ENCODE peak calls at places on chromosomes 5 and 9, in five cellular contexts. Z is right lobe of liver, V is psoas muscle, C is thoracic aorta, J is mesendoderm. E is an unnamed sample. For H3K27me3, the result is how much of the 10 kb centered on the place peaks cover.

GRCh38 chr9:120914410-120914809 is 12.2 kb downstream of the TRAF1 start:
- DNase-seq in C (no peak), Z (no peak), J (no peak), V (no peak), E (no peak)

GRCh38 chr5:7659420-7659819 is 191.5 kb downstream of the CFAP90 start:
- DNase-seq in J (no peak), Z (no peak), C (no peak), V (no peak), E (no peak)

GRCh38 chr5:164204338-164204946 is 699.0 kb downstream of the MAT2B start:
- DNase-seq in Z (no peak), V (no peak), C (no peak), J (no peak), E (no peak)

GRCh38 chr9:106717686-106718085 is 145.3 kb upstream of the ZNF462 start:
- DNase-seq in Z (no peak), V (no peak), C (no peak), J (peak), E (peak)

GRCh38 chr5:91541696-91542095 is 158.6 kb upstream of the ARRDC3 start:
- DNase-seq in J (no peak), Z (no peak), C (no peak), V (no peak), E (no peak)

GRCh38 chr5:79955496-79956172 is 35.4 kb downstream of the MTX3 start:
- DNase-seq in Z (no peak), V (no peak), C (no peak), J (no peak), E (no peak)

GRCh38 chr9:21873540-21874221 is 71.2 kb downstream of the MTAP start:
- DNase-seq in J (peak), Z (no peak), C (no peak), V (no peak), E (no peak)

GRCh38 chr9:124139001-124139400 is 118.7 kb upstream of the NEK6 start:
- DNase-seq in V (peak), Z (no peak), J (no peak), C (no peak), E (no peak)

GRCh38 chr5:73213566-73213998 is 40.6 kb downstream of the TMEM174 start:
- DNase-seq in C (no peak), J (no peak), V (no peak), Z (no peak), E (peak)

GRCh38 chr5:73214921-73215490 is 42.0 kb downstream of the TMEM174 start:
- DNase-seq in C (no peak), V (no peak), Z (no peak), J (no peak), E (no peak)

GRCh38 chr5:73215525-73215890 is 42.5 kb downstream of the TMEM174 start:
- DNase-seq in V (no peak), C (no peak), Z (no peak), J (no peak), E (no peak)

GRCh38 chr5:73218552-73219171 is 45.7 kb downstream of the TMEM174 start:
- DNase-seq in Z (no peak), V (no peak), J (peak), C (no peak), E (peak)

GRCh38 chr5:73215891-73216610 is 43.1 kb downstream of the TMEM174 start:
- DNase-seq in J (peak), C (peak), Z (peak), V (peak), E (peak)
- H3K27me3 ChIP-seq in J (under half), C (under half), Z (under half), V (half or more), E (under half)

GRCh38 chr9:126925876-126926275 is 11.3 kb downstream of the RALGPS1 start:
- DNase-seq in Z (no peak), J (no peak), V (no peak), C (no peak), E (no peak)

GRCh38 chr9:126932871-126933321 is 18.3 kb downstream of the RALGPS1 start:
- DNase-seq in C (no peak), J (peak), V (no peak), Z (no peak), E (peak)

GRCh38 chr9:126927419-126927818 is 12.8 kb downstream of the RALGPS1 start:
- DNase-seq in V (no peak), Z (no peak), J (no peak), C (no peak), E (no peak)
- H3K27me3 ChIP-seq in V (under half), Z (under half), J (under half), C (under half), E (under half)

GRCh38 chr9:134678206-134678605 is 36.6 kb downstream of the COL5A1 start:
- DNase-seq in V (peak), C (no peak), Z (peak), J (no peak), E (no peak)

GRCh38 chr9:134680393-134681060 is 38.9 kb downstream of the COL5A1 start:
- DNase-seq in J (no peak), V (no peak), C (no peak), Z (no peak), E (no peak)

GRCh38 chr9:134681061-134681661 is 39.6 kb downstream of the COL5A1 start:
- DNase-seq in J (peak), V (no peak), C (no peak), Z (no peak), E (peak)

GRCh38 chr9:134678671-134679443 is 37.3 kb downstream of the COL5A1 start:
- DNase-seq in J (no peak), V (no peak), Z (peak), C (no peak), E (peak)

DNA sequence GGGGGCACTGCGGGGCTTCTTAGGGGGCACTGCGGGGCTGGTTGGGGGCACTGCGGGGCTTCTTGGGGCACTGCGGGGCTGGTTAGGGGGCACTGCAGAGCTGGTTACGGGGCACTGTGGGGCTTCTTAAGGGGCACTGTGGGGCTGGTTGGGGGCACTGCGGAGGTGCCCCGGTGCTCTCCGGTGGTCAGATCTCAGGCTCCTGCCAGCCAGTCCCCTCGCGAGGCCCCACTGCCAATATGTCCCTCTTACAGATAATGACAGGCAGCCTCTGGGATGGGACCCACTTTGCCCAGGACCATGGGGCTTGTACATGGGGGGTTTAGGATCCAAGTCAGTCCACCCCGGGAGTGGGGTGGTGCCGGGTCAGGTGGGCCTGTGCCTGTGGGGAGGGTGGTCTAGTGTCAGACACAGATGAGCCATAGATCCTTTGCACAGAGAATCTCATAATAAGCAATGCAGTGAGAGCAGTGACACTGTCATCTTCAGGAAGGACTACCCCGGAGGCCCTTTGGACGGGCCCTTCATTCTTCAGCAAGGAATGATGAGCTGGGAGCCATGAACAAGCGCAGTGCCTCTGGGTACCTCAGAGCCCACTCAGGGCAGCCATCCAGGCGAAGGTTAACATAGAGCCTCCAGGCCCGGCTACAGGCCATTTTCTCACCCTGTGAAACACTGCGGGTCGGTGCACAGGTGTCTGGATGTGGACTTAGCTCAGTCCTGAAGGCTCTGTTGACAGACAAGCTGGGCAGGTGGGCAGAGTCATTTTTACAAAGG is 38.2 kb downstream of the COL5A1 start:
- DNase-seq in C (no peak), Z (no peak), V (no peak), J (no peak), E (no peak)
- H3K27me3 ChIP-seq in C (under half), Z (under half), V (under half), J (under half), E (under half)

GRCh38 chr9:111161015-111161415 is 122.7 kb upstream of the LPAR1 start:
- DNase-seq in C (no peak), Z (no peak), V (no peak), J (no peak), E (no peak)

GRCh38 chr9:111153973-111154590 is 115.8 kb upstream of the LPAR1 start:
- DNase-seq in C (no peak), Z (no peak), V (no peak), J (no peak), E (no peak)

GRCh38 chr9:111163738-111164399 is 125.6 kb upstream of the LPAR1 start:
- DNase-seq in J (no peak), C (no peak), Z (no peak), V (no peak), E (no peak)

GRCh38 chr9:111152614-111153013 is 114.3 kb upstream of the LPAR1 start:
- DNase-seq in Z (no peak), J (no peak), V (no peak), C (no peak), E (no peak)

GRCh38 chr9:111158375-111158774 is 120.1 kb upstream of the LPAR1 start:
- DNase-seq in Z (no peak), C (no peak), J (no peak), V (no peak), E (no peak)
- H3K27me3 ChIP-seq in Z (under half), C (under half), J (under half), V (under half), E (under half)

GRCh38 chr5:10669983-10670382 is 91.1 kb downstream of the DAP start:
- DNase-seq in Z (no peak), J (no peak), C (no peak), V (no peak), E (no peak)

GRCh38 chr5:10673407-10673806 is 87.6 kb downstream of the DAP start:
- DNase-seq in Z (no peak), J (no peak), V (no peak), C (no peak), E (no peak)

GRCh38 chr5:10672285-10673044 is 88.6 kb downstream of the DAP start:
- DNase-seq in J (no peak), Z (no peak), V (no peak), C (no peak), E (no peak)

GRCh38 chr5:10668697-10669096 is 92.3 kb downstream of the DAP start:
- DNase-seq in V (no peak), J (no peak), Z (no peak), C (no peak), E (no peak)

DNA sequence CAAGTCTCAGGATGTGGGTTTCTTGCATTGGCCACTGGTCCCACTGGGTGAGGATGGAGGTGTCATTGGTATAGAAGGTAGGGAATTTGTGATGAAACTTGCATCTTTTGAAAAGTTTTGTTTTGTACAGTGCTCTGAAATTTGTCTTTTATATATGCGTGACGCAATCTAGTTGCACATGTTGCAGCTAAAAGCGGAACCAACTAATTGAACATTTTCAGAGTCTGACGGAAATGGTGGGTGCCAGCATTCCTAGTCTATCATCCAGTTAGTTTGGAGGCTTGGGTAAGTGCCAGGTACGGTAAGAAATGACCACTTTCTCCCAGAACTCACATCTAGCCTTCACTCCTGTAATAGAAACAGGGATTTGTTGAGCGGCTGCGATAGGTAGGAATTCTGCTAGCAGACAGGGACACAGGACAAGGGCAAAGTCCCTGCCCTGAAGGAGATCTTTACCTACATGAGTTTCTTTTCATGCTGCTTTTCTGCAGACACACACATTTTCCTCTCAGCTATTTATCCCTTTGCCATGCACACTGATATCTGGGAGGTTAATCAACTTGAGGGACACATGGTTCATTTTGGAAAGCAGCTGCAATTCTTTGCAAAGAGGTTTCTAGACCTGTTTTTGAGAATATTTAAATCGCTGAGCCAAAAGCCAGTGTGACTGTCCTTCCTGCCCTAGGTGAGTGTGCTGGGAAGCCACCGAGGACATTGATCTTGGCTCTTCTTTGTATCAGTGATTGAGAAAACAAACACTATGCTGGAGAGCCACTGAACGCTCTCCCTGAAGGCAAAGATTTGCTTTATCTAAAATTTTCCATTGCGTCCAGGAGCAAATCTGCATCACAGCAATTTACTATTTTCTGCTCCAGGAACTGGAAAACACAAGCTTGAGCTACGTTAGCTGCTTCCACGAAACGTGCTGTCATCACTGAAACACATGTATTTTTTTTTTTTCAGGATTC is 89.7 kb downstream of the DAP start:
- DNase-seq in C (no peak), Z (no peak), V (no peak), J (no peak), E (no peak)
- H3K27me3 ChIP-seq in C (under half), Z (under half), V (under half), J (under half), E (under half)